ENCODE peak calls at places on chromosomes 2 and 18, in nine cellular contexts. U, C, J, D, V, I, Z, N and Y are unnamed samples.

GRCh38 chr18:67265464-67266245 is 250.9 kb downstream of the DSEL start:
- DNase-seq in U (no peak), C (peak), J (peak), D (no peak), V (no peak), I (peak), Z (peak), N (peak), Y (no peak)

GRCh38 chr2:20424300-20425290 is 22.3 kb upstream of the RHOB start:
- DNase-seq in U (peak), C (no peak), J (peak), D (no peak), V (no peak), I (peak), Z (peak), N (peak), Y (no peak)

GRCh38 chr2:2026851-2027250 is 282.5 kb upstream of the PXDN start:
- DNase-seq in U (no peak), C (no peak), J (no peak), D (no peak), V (no peak), I (no peak), Z (no peak), N (no peak), Y (no peak)

GRCh38 chr18:33440011-33440383 is 524 bp downstream of the CCDC178 start:
- DNase-seq in U (peak), C (peak), J (no peak), D (no peak), V (peak), I (no peak), Z (peak), N (peak), Y (peak)

GRCh38 chr2:85276571-85277121 is 51.1 kb downstream of the TGOLN2 start:
- DNase-seq in U (no peak), C (no peak), J (no peak), D (no peak), V (no peak), I (no peak), Z (no peak), N (no peak), Y (no peak)

GRCh38 chr2:109475531-109476210 is 138.1 kb downstream of the SEPTIN10 start:
- DNase-seq in U (no peak), C (no peak), J (peak), D (no peak), V (no peak), I (no peak), Z (peak), N (peak), Y (no peak)

GRCh38 chr2:52821631-52822030 is 946.0 kb upstream of the CHAC2 start:
- DNase-seq in U (no peak), C (peak), J (no peak), D (no peak), V (no peak), I (no peak), Z (peak), N (peak), Y (no peak)

GRCh38 chr18:78130232-78131195 is 849.1 kb upstream of the SALL3 start:
- DNase-seq in U (peak), C (no peak), J (no peak), D (no peak), V (no peak), I (no peak), Z (no peak), N (no peak), Y (no peak)

GRCh38 chr2:190881480-190882326 is 1.1 kb downstream of the GLS start:
- DNase-seq in U (peak), C (peak), J (peak), D (peak), V (peak), I (no peak), Z (peak), N (peak), Y (peak)

GRCh38 chr18:58241877-58242276 is 197.9 kb downstream of the NEDD4L start:
- DNase-seq in U (no peak), C (no peak), J (peak), D (no peak), V (no peak), I (no peak), Z (peak), N (peak), Y (no peak)

GRCh38 chr18:43012951-43013350 is 102.5 kb downstream of the RIT2 start:
- DNase-seq in U (no peak), C (no peak), J (no peak), D (no peak), V (no peak), I (no peak), Z (peak), N (no peak), Y (no peak)

GRCh38 chr18:28854964-28855363 is 678.0 kb upstream of the CDH2 start:
- DNase-seq in U (no peak), C (peak), J (peak), D (peak), V (no peak), I (no peak), Z (peak), N (peak), Y (no peak)

GRCh38 chr2:44674473-44675299 is 266.8 kb upstream of the SIX3 start:
- DNase-seq in U (no peak), C (no peak), J (no peak), D (no peak), V (no peak), I (no peak), Z (no peak), N (no peak), Y (no peak)

GRCh38 chr2:46066591-46066990 is 230.6 kb upstream of the EPAS1 start:
- DNase-seq in U (no peak), C (no peak), J (no peak), D (no peak), V (no peak), I (no peak), Z (peak), N (peak), Y (no peak)

GRCh38 chr2:193482557-193482956 is 1287.8 kb upstream of the TMEFF2 start:
- DNase-seq in U (no peak), C (no peak), J (no peak), D (no peak), V (no peak), I (no peak), Z (no peak), N (no peak), Y (no peak)

GRCh38 chr2:202032841-202033316 is 776 bp upstream of the FZD7 start:
- DNase-seq in U (peak), C (peak), J (peak), D (no peak), V (peak), I (no peak), Z (peak), N (peak), Y (peak)

GRCh38 chr2:225452677-225453076 is 53.2 kb downstream of the NYAP2 start:
- DNase-seq in U (no peak), C (no peak), J (no peak), D (no peak), V (no peak), I (no peak), Z (peak), N (peak), Y (no peak)

GRCh38 chr2:3913252-3913651 is 209.9 kb downstream of the DCDC2C start:
- DNase-seq in U (no peak), C (no peak), J (no peak), D (no peak), V (no peak), I (no peak), Z (no peak), N (no peak), Y (no peak)

GRCh38 chr2:48905696-48906095 is 150.2 kb upstream of the LHCGR start:
- DNase-seq in U (no peak), C (no peak), J (no peak), D (no peak), V (no peak), I (no peak), Z (no peak), N (no peak), Y (no peak)

GRCh38 chr18:49185636-49186035 is 234.9 kb upstream of the SMAD7 start:
- DNase-seq in U (no peak), C (no peak), J (no peak), D (no peak), V (no peak), I (no peak), Z (no peak), N (peak), Y (no peak)

GRCh38 chr2:101311390-101312019 is 3.0 kb upstream of the RNF149 start:
- DNase-seq in U (no peak), C (no peak), J (no peak), D (no peak), V (no peak), I (no peak), Z (no peak), N (no peak), Y (no peak)

GRCh38 chr2:133718688-133719201 is 150.5 kb upstream of the NCKAP5 start:
- DNase-seq in U (no peak), C (no peak), J (peak), D (no peak), V (no peak), I (peak), Z (peak), N (peak), Y (no peak)

GRCh38 chr2:234608946-234609345 is 112.1 kb upstream of the ARL4C start:
- DNase-seq in U (no peak), C (no peak), J (no peak), D (no peak), V (no peak), I (no peak), Z (no peak), N (no peak), Y (no peak)

GRCh38 chr2:190859347-190860297 is 21.0 kb upstream of the GLS start:
- DNase-seq in U (no peak), C (no peak), J (peak), D (no peak), V (no peak), I (no peak), Z (peak), N (peak), Y (no peak)

GRCh38 chr2:18404708-18405107 is 155.7 kb downstream of the RDH14 start:
- DNase-seq in U (no peak), C (peak), J (no peak), D (no peak), V (no peak), I (no peak), Z (no peak), N (no peak), Y (no peak)

GRCh38 chr2:238702276-238702675 is 145.6 kb upstream of the TWIST2 start:
- DNase-seq in U (peak), C (no peak), J (no peak), D (no peak), V (no peak), I (no peak), Z (no peak), N (no peak), Y (no peak)

GRCh38 chr2:43605079-43605655 is 9.3 kb upstream of the THADA start:
- DNase-seq in U (no peak), C (peak), J (peak), D (no peak), V (peak), I (no peak), Z (peak), N (peak), Y (no peak)

GRCh38 chr2:23513245-23513880 is 128.4 kb downstream of the KLHL29 start:
- DNase-seq in U (no peak), C (no peak), J (no peak), D (no peak), V (no peak), I (no peak), Z (no peak), N (no peak), Y (no peak)

GRCh38 chr2:230814616-230815015 is 50.1 kb upstream of the ITM2C start:
- DNase-seq in U (no peak), C (peak), J (peak), D (peak), V (no peak), I (no peak), Z (peak), N (no peak), Y (no peak)

GRCh38 chr2:149313512-149313972 is 16.8 kb upstream of the LYPD6 start:
- DNase-seq in U (peak), C (peak), J (peak), D (peak), V (peak), I (no peak), Z (peak), N (peak), Y (no peak)

GRCh38 chr2:26959320-26959719 is 11.1 kb upstream of the MAPRE3 start:
- DNase-seq in U (no peak), C (no peak), J (no peak), D (no peak), V (no peak), I (no peak), Z (no peak), N (no peak), Y (no peak)

GRCh38 chr18:22335644-22336275 is 82.0 kb downstream of the CTAGE1 start:
- DNase-seq in U (peak), C (no peak), J (no peak), D (no peak), V (no peak), I (no peak), Z (no peak), N (no peak), Y (no peak)

GRCh38 chr2:84886791-84887190 is 5.9 kb upstream of the TRABD2A start:
- DNase-seq in U (peak), C (no peak), J (no peak), D (no peak), V (no peak), I (no peak), Z (no peak), N (no peak), Y (no peak)

GRCh38 chr2:217916504-217917254 is 86.1 kb downstream of the TNS1 start:
- DNase-seq in U (no peak), C (no peak), J (no peak), D (no peak), V (no peak), I (no peak), Z (no peak), N (no peak), Y (no peak)

GRCh38 chr2:20622731-20623130 is 28.2 kb downstream of the HS1BP3 start:
- DNase-seq in U (no peak), C (no peak), J (no peak), D (no peak), V (no peak), I (no peak), Z (no peak), N (no peak), Y (no peak)

GRCh38 chr2:22930781-22931180 is 454.2 kb upstream of the KLHL29 start:
- DNase-seq in U (no peak), C (no peak), J (no peak), D (no peak), V (no peak), I (no peak), Z (no peak), N (no peak), Y (no peak)

GRCh38 chr2:2331905-2332280 is 818 bp upstream of the MYT1L start:
- DNase-seq in U (no peak), C (no peak), J (no peak), D (no peak), V (no peak), I (no peak), Z (no peak), N (no peak), Y (no peak)

GRCh38 chr18:23986610-23987359 is 27.8 kb upstream of the TTC39C start:
- DNase-seq in U (no peak), C (no peak), J (peak), D (no peak), V (no peak), I (peak), Z (no peak), N (no peak), Y (no peak)

GRCh38 chr2:212005077-212005671 is 533.4 kb downstream of the ERBB4 start:
- DNase-seq in U (peak), C (peak), J (peak), D (no peak), V (peak), I (no peak), Z (peak), N (peak), Y (no peak)

GRCh38 chr18:574456-575228 is 5.5 kb upstream of the CETN1 start:
- DNase-seq in U (no peak), C (no peak), J (no peak), D (no peak), V (no peak), I (no peak), Z (no peak), N (no peak), Y (no peak)

GRCh38 chr2:227862741-227863588 is 8.5 kb upstream of the DAW1 start:
- DNase-seq in U (no peak), C (peak), J (peak), D (no peak), V (no peak), I (no peak), Z (peak), N (peak), Y (no peak)
- TF ChIP-seq CTCF in U (no peak), C (no peak), J (no peak), D (no peak), V (no peak), I (peak), Z (peak), N (no peak), Y (no peak)

DNA sequence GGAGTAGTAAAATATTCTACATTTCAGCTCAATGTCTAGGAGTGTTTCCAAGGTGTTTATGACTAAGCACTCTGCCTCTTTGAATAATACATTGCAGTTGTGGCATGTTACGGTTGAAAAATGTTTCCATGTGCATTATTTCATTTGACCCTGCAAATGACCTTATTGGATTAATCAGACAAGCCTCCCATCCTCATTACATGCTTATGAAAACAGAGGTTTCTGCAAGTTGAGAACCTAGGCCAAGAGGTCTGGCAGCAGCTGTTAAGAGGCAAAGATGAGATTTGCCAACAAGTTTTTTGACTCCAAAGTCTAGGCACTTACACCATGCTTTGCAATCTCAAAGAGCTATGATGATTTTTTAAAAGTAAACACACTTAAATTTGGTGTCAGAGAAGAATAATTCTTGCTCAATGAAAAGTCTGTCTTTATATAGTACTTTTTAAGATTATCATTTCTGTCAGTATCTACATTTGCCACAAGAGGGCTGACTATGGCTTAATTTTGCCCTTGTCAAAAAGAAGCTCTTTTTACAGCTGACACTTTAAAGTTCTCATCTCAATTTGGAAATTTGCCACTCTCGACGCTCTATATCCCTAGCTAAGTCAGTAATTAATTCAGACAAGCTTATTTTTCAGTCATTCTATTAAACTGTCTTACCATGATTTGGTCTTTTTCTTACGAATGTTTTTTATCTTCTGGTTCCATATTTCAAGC is 260.6 kb downstream of the PAX3 start:
- DNase-seq in U (no peak), C (no peak), J (peak), D (peak), V (no peak), I (no peak), Z (peak), N (peak), Y (no peak)
- TF ChIP-seq CTCF in U (no peak), C (peak), J (peak), D (peak), V (peak), I (peak), Z (peak), N (peak), Y (peak)

GRCh38 chr2:172861632-172862031 is 126.0 kb downstream of the RAPGEF4 start:
- DNase-seq in U (no peak), C (no peak), J (no peak), D (no peak), V (no peak), I (no peak), Z (no peak), N (no peak), Y (no peak)

GRCh38 chr2:172862077-172862476 is 126.4 kb downstream of the RAPGEF4 start:
- DNase-seq in U (no peak), C (no peak), J (no peak), D (no peak), V (no peak), I (no peak), Z (no peak), N (no peak), Y (no peak)

GRCh38 chr2:172864182-172864581 is 128.5 kb downstream of the RAPGEF4 start:
- DNase-seq in U (peak), C (peak), J (no peak), D (no peak), V (peak), I (no peak), Z (peak), N (peak), Y (no peak)

GRCh38 chr2:172863341-172863740 is 127.7 kb downstream of the RAPGEF4 start:
- DNase-seq in U (no peak), C (no peak), J (no peak), D (no peak), V (no peak), I (no peak), Z (no peak), N (no peak), Y (no peak)

GRCh38 chr2:172865422-172865821 is 129.8 kb downstream of the RAPGEF4 start:
- DNase-seq in U (no peak), C (no peak), J (peak), D (no peak), V (no peak), I (no peak), Z (no peak), N (no peak), Y (no peak)
- TF ChIP-seq CTCF in U (no peak), C (no peak), J (peak), D (peak), V (no peak), I (peak), Z (peak), N (peak), Y (no peak)

GRCh38 chr2:71454221-71455010 is 1.1 kb downstream of the DYSF start:
- DNase-seq in U (no peak), C (no peak), J (no peak), D (no peak), V (no peak), I (no peak), Z (no peak), N (no peak), Y (no peak)

GRCh38 chr2:71455741-71456569 is 2.6 kb downstream of the DYSF start:
- DNase-seq in U (no peak), C (no peak), J (no peak), D (no peak), V (peak), I (no peak), Z (no peak), N (peak), Y (no peak)

GRCh38 chr2:71456617-71457016 is 3.3 kb downstream of the DYSF start:
- DNase-seq in U (no peak), C (no peak), J (no peak), D (no peak), V (no peak), I (no peak), Z (no peak), N (no peak), Y (no peak)

GRCh38 chr2:71453404-71454220 is at the start of gene DYSF:
- DNase-seq in U (no peak), C (peak), J (no peak), D (no peak), V (peak), I (no peak), Z (peak), N (peak), Y (no peak)

DNA sequence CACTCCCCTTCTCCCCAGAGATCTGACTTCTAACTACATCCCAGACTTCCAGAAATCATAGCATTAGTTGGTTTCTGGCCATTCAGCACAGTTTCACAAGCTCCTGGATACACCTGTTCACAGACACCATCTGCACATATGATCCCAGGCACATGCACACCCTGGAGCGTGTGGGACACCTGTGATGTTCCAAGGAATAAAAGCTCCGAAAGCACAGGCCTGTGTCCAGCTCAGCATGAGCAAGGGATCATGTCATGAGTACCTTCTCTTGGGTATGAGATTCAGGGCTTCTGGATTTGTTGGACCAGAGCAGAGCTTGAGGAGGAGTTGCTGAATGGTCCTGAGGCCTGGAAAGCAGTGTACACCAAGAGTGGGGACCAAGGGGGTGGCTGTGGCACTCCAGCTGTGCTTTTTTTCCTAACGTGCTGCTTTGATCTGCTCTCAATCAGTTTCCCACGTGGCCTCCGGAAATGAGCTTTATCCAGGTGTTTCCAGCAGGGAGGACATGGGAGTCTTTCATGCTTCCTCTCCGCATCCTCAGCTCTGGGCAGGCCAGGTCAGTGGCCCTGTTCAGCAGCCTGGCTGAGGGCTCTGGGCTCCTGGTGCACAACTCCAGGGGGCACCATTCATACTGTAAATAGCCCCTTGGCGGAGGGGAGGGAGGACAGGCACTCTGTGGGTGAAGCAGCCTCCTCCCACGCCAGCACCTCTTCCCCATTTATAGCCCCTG is 1.8 kb downstream of the DYSF start:
- DNase-seq in U (no peak), C (no peak), J (no peak), D (no peak), V (no peak), I (no peak), Z (no peak), N (no peak), Y (no peak)
- TF ChIP-seq CTCF in U (no peak), C (no peak), J (peak), D (no peak), V (no peak), I (no peak), Z (no peak), N (no peak), Y (no peak)

GRCh38 chr2:39548971-39549370 is 111.9 kb upstream of the MAP4K3 start:
- DNase-seq in U (no peak), C (no peak), J (no peak), D (peak), V (no peak), I (no peak), Z (no peak), N (no peak), Y (no peak)
- TF ChIP-seq CTCF in U (no peak), C (no peak), J (no peak), D (no peak), V (no peak), I (no peak), Z (no peak), N (no peak), Y (no peak)

GRCh38 chr18:41096504-41096903 is 858.5 kb upstream of the PIK3C3 start:
- DNase-seq in U (no peak), C (peak), J (peak), D (peak), V (no peak), I (no peak), Z (peak), N (peak), Y (no peak)
- TF ChIP-seq CTCF in U (no peak), C (peak), J (peak), D (peak), V (no peak), I (peak), Z (peak), N (peak), Y (peak)